ENCODE peak calls at places on chromosomes 2 and 18, in nine cellular contexts. One of them, this sample, is unnamed.

GRCh38 chr2:133418021-133418420 is 150.2 kb downstream of the NCKAP5 start:
- DNase-seq in psoas muscle: no peak
- DNase-seq in H9: no peak
- DNase-seq in CD8-positive, alpha-beta memory T cell: no peak
- DNase-seq in ovary: no peak
- DNase-seq in transverse colon: no peak
- DNase-seq in vagina: no peak
- DNase-seq in heart left ventricle: no peak
- DNase-seq in esophagus squamous epithelium: no peak
- DNase-seq in this sample: no peak

GRCh38 chr18:56869189-56869777 is 218.1 kb downstream of the WDR7 start:
- DNase-seq in vagina: no peak
- DNase-seq in psoas muscle: no peak
- DNase-seq in transverse colon: no peak
- DNase-seq in esophagus squamous epithelium: no peak
- DNase-seq in ovary: no peak
- DNase-seq in heart left ventricle: no peak
- DNase-seq in H9: no peak
- DNase-seq in CD8-positive, alpha-beta memory T cell: no peak
- DNase-seq in this sample: no peak

GRCh38 chr2:43224131-43224570 is 2.3 kb downstream of the ZFP36L2 start:
- DNase-seq in transverse colon: peak; percentile 77
- DNase-seq in ovary: peak; percentile 76
- DNase-seq in vagina: no peak
- DNase-seq in CD8-positive, alpha-beta memory T cell: peak; percentile 49
- DNase-seq in H9: peak; percentile 78
- DNase-seq in esophagus squamous epithelium: no peak
- DNase-seq in heart left ventricle: peak; percentile 78
- DNase-seq in psoas muscle: peak; percentile 84
- DNase-seq in this sample: peak; percentile 70

GRCh38 chr2:1459727-1460126 is 46.5 kb downstream of the TPO start:
- DNase-seq in H9: no peak
- DNase-seq in ovary: no peak
- DNase-seq in CD8-positive, alpha-beta memory T cell: no peak
- DNase-seq in transverse colon: no peak
- DNase-seq in esophagus squamous epithelium: no peak
- DNase-seq in psoas muscle: no peak
- DNase-seq in heart left ventricle: no peak
- DNase-seq in vagina: no peak
- DNase-seq in this sample: no peak

GRCh38 chr2:127629637-127630036 is 16.3 kb upstream of the GPR17 start:
- DNase-seq in transverse colon: no peak
- DNase-seq in ovary: no peak
- DNase-seq in CD8-positive, alpha-beta memory T cell: no peak
- DNase-seq in heart left ventricle: no peak
- DNase-seq in vagina: no peak
- DNase-seq in psoas muscle: peak; percentile 41
- DNase-seq in H9: no peak
- DNase-seq in esophagus squamous epithelium: no peak
- DNase-seq in this sample: no peak

GRCh38 chr18:5630057-5630765 is 86.4 kb upstream of the EPB41L3 start:
- DNase-seq in heart left ventricle: peak; percentile 70
- DNase-seq in esophagus squamous epithelium: no peak
- DNase-seq in transverse colon: peak; percentile 88
- DNase-seq in vagina: no peak
- DNase-seq in H9: peak; percentile 91
- DNase-seq in CD8-positive, alpha-beta memory T cell: no peak
- DNase-seq in ovary: no peak
- DNase-seq in psoas muscle: peak; percentile 77
- DNase-seq in this sample: no peak

GRCh38 chr2:128306081-128306930 is 12.4 kb downstream of the HS6ST1 start:
- DNase-seq in esophagus squamous epithelium: no peak
- DNase-seq in heart left ventricle: no peak
- DNase-seq in ovary: peak; percentile 81
- DNase-seq in CD8-positive, alpha-beta memory T cell: no peak
- DNase-seq in vagina: no peak
- DNase-seq in psoas muscle: peak; percentile 83
- DNase-seq in H9: no peak
- DNase-seq in transverse colon: peak; percentile 81
- DNase-seq in this sample: no peak

GRCh38 chr2:112541315-112542122 is 746 bp upstream of the POLR1B start:
- DNase-seq in heart left ventricle: peak; percentile 72
- DNase-seq in H9: peak; percentile 84
- DNase-seq in transverse colon: peak; percentile 67
- DNase-seq in CD8-positive, alpha-beta memory T cell: peak; percentile 45
- DNase-seq in vagina: no peak
- DNase-seq in esophagus squamous epithelium: peak; percentile 46
- DNase-seq in ovary: peak; percentile 70
- DNase-seq in psoas muscle: peak; percentile 82
- DNase-seq in this sample: peak; percentile 62

GRCh38 chr2:11569636-11570035 is 35.8 kb downstream of the GREB1 start:
- DNase-seq in esophagus squamous epithelium: no peak
- DNase-seq in H9: no peak
- DNase-seq in CD8-positive, alpha-beta memory T cell: no peak
- DNase-seq in psoas muscle: peak; percentile 6
- DNase-seq in transverse colon: no peak
- DNase-seq in vagina: no peak
- DNase-seq in ovary: peak; percentile 26
- DNase-seq in heart left ventricle: no peak
- DNase-seq in this sample: no peak

GRCh38 chr18:74488864-74489263 is 7.3 kb upstream of the CNDP2 start:
- DNase-seq in CD8-positive, alpha-beta memory T cell: no peak
- DNase-seq in esophagus squamous epithelium: no peak
- DNase-seq in H9: no peak
- DNase-seq in psoas muscle: no peak
- DNase-seq in vagina: peak; percentile 72
- DNase-seq in transverse colon: no peak
- DNase-seq in ovary: no peak
- DNase-seq in heart left ventricle: no peak
- DNase-seq in this sample: no peak

GRCh38 chr2:100844514-100844913 is 24.6 kb downstream of the NPAS2 start:
- DNase-seq in psoas muscle: no peak
- DNase-seq in vagina: no peak
- DNase-seq in esophagus squamous epithelium: no peak
- DNase-seq in heart left ventricle: no peak
- DNase-seq in H9: no peak
- DNase-seq in transverse colon: no peak
- DNase-seq in CD8-positive, alpha-beta memory T cell: no peak
- DNase-seq in ovary: no peak
- DNase-seq in this sample: no peak

GRCh38 chr18:27713037-27713726 is 463.7 kb downstream of the CDH2 start:
- DNase-seq in heart left ventricle: no peak
- DNase-seq in CD8-positive, alpha-beta memory T cell: no peak
- DNase-seq in psoas muscle: no peak
- DNase-seq in ovary: no peak
- DNase-seq in transverse colon: no peak
- DNase-seq in esophagus squamous epithelium: no peak
- DNase-seq in H9: no peak
- DNase-seq in vagina: no peak
- DNase-seq in this sample: no peak

GRCh38 chr2:32484907-32485306 is 128.1 kb downstream of the BIRC6 start:
- DNase-seq in vagina: no peak
- DNase-seq in esophagus squamous epithelium: no peak
- DNase-seq in ovary: no peak
- DNase-seq in H9: no peak
- DNase-seq in transverse colon: no peak
- DNase-seq in psoas muscle: no peak
- DNase-seq in CD8-positive, alpha-beta memory T cell: no peak
- DNase-seq in heart left ventricle: no peak
- DNase-seq in this sample: no peak

GRCh38 chr2:29920130-29920577 is 1.2 kb downstream of the ALK start:
- DNase-seq in ovary: peak; percentile 53
- DNase-seq in H9: peak; percentile 90
- DNase-seq in vagina: no peak
- DNase-seq in esophagus squamous epithelium: no peak
- DNase-seq in transverse colon: peak; percentile 12
- DNase-seq in psoas muscle: peak; percentile 80
- DNase-seq in CD8-positive, alpha-beta memory T cell: no peak
- DNase-seq in heart left ventricle: peak; percentile 64
- DNase-seq in this sample: peak; percentile 33

GRCh38 chr2:227610123-227610522 is 4.5 kb downstream of the SCYGR3 start:
- DNase-seq in heart left ventricle: no peak
- DNase-seq in transverse colon: no peak
- DNase-seq in ovary: no peak
- DNase-seq in psoas muscle: no peak
- DNase-seq in vagina: no peak
- DNase-seq in H9: no peak
- DNase-seq in esophagus squamous epithelium: no peak
- DNase-seq in CD8-positive, alpha-beta memory T cell: no peak
- DNase-seq in this sample: no peak

GRCh38 chr2:68216454-68217310 is 35.6 kb downstream of the PPP3R1 start:
- DNase-seq in H9: no peak
- DNase-seq in heart left ventricle: no peak
- DNase-seq in transverse colon: no peak
- DNase-seq in ovary: no peak
- DNase-seq in vagina: no peak
- DNase-seq in esophagus squamous epithelium: no peak
- DNase-seq in CD8-positive, alpha-beta memory T cell: no peak
- DNase-seq in psoas muscle: no peak
- DNase-seq in this sample: no peak

GRCh38 chr2:126781806-126782205 is 116.9 kb upstream of the TEX51 start:
- DNase-seq in transverse colon: no peak
- DNase-seq in heart left ventricle: no peak
- DNase-seq in H9: no peak
- DNase-seq in psoas muscle: no peak
- DNase-seq in CD8-positive, alpha-beta memory T cell: no peak
- DNase-seq in ovary: no peak
- DNase-seq in vagina: no peak
- DNase-seq in esophagus squamous epithelium: no peak
- DNase-seq in this sample: no peak

GRCh38 chr2:234291765-234292204 is 205.1 kb downstream of the ARL4C start:
- DNase-seq in vagina: no peak
- DNase-seq in psoas muscle: no peak
- DNase-seq in transverse colon: peak; percentile 75
- DNase-seq in H9: no peak
- DNase-seq in CD8-positive, alpha-beta memory T cell: no peak
- DNase-seq in ovary: no peak
- DNase-seq in esophagus squamous epithelium: no peak
- DNase-seq in heart left ventricle: peak; percentile 44
- DNase-seq in this sample: no peak

GRCh38 chr2:57549642-57550102 is 496.9 kb upstream of the VRK2 start:
- DNase-seq in ovary: no peak
- DNase-seq in heart left ventricle: no peak
- DNase-seq in H9: no peak
- DNase-seq in esophagus squamous epithelium: no peak
- DNase-seq in CD8-positive, alpha-beta memory T cell: no peak
- DNase-seq in vagina: no peak
- DNase-seq in transverse colon: no peak
- DNase-seq in psoas muscle: no peak
- DNase-seq in this sample: no peak

GRCh38 chr18:7608798-7609197 is 41.7 kb downstream of the PTPRM start:
- DNase-seq in vagina: no peak
- DNase-seq in ovary: no peak
- DNase-seq in psoas muscle: no peak
- DNase-seq in esophagus squamous epithelium: no peak
- DNase-seq in transverse colon: no peak
- DNase-seq in CD8-positive, alpha-beta memory T cell: no peak
- DNase-seq in heart left ventricle: peak; percentile 36
- DNase-seq in H9: no peak
- DNase-seq in this sample: no peak
- H3K27ac ChIP-seq in vagina: peak overlapping the region; percentile 22
- H3K27ac ChIP-seq in ovary: no peak overlapping the region
- H3K27ac ChIP-seq in psoas muscle: peak overlapping the region; percentile 89
- H3K27ac ChIP-seq in esophagus squamous epithelium: peak overlapping the region; percentile 15
- H3K27ac ChIP-seq in transverse colon: no peak overlapping the region
- H3K27ac ChIP-seq in CD8-positive, alpha-beta memory T cell: no peak overlapping the region
- H3K27ac ChIP-seq in heart left ventricle: peak overlapping the region; percentile 87
- H3K27ac ChIP-seq in H9: no peak overlapping the region
- H3K27ac ChIP-seq in this sample: no peak overlapping the region

GRCh38 chr2:160581035-160581434 is 87.4 kb upstream of the RBMS1 start:
- DNase-seq in esophagus squamous epithelium: no peak
- DNase-seq in H9: no peak
- DNase-seq in psoas muscle: no peak
- DNase-seq in heart left ventricle: no peak
- DNase-seq in vagina: no peak
- DNase-seq in transverse colon: no peak
- DNase-seq in CD8-positive, alpha-beta memory T cell: no peak
- DNase-seq in ovary: no peak
- DNase-seq in this sample: no peak

GRCh38 chr2:160574472-160575140 is 81.0 kb upstream of the RBMS1 start:
- DNase-seq in CD8-positive, alpha-beta memory T cell: no peak
- DNase-seq in H9: no peak
- DNase-seq in vagina: no peak
- DNase-seq in transverse colon: no peak
- DNase-seq in ovary: no peak
- DNase-seq in psoas muscle: no peak
- DNase-seq in esophagus squamous epithelium: no peak
- DNase-seq in heart left ventricle: no peak
- DNase-seq in this sample: no peak

GRCh38 chr2:160581448-160581847 is 87.8 kb upstream of the RBMS1 start:
- DNase-seq in CD8-positive, alpha-beta memory T cell: no peak
- DNase-seq in esophagus squamous epithelium: no peak
- DNase-seq in transverse colon: no peak
- DNase-seq in heart left ventricle: no peak
- DNase-seq in vagina: no peak
- DNase-seq in ovary: no peak
- DNase-seq in H9: peak; percentile 49
- DNase-seq in psoas muscle: no peak
- DNase-seq in this sample: no peak

GRCh38 chr2:160575363-160575762 is 81.8 kb upstream of the RBMS1 start:
- DNase-seq in psoas muscle: no peak
- DNase-seq in heart left ventricle: no peak
- DNase-seq in CD8-positive, alpha-beta memory T cell: no peak
- DNase-seq in vagina: no peak
- DNase-seq in transverse colon: no peak
- DNase-seq in ovary: no peak
- DNase-seq in H9: no peak
- DNase-seq in esophagus squamous epithelium: no peak
- DNase-seq in this sample: no peak

GRCh38 chr2:160576054-160576499 is 82.5 kb upstream of the RBMS1 start:
- DNase-seq in CD8-positive, alpha-beta memory T cell: no peak
- DNase-seq in esophagus squamous epithelium: no peak
- DNase-seq in psoas muscle: no peak
- DNase-seq in vagina: no peak
- DNase-seq in transverse colon: no peak
- DNase-seq in ovary: no peak
- DNase-seq in H9: no peak
- DNase-seq in heart left ventricle: no peak
- DNase-seq in this sample: no peak
- H3K27ac ChIP-seq in CD8-positive, alpha-beta memory T cell: no peak overlapping the region
- H3K27ac ChIP-seq in esophagus squamous epithelium: peak overlapping the region; percentile 38
- H3K27ac ChIP-seq in psoas muscle: no peak overlapping the region
- H3K27ac ChIP-seq in vagina: no peak overlapping the region
- H3K27ac ChIP-seq in transverse colon: no peak overlapping the region
- H3K27ac ChIP-seq in ovary: no peak overlapping the region
- H3K27ac ChIP-seq in H9: no peak overlapping the region
- H3K27ac ChIP-seq in heart left ventricle: no peak overlapping the region
- H3K27ac ChIP-seq in this sample: no peak overlapping the region

GRCh38 chr2:210263841-210264240 is 38.6 kb upstream of the ACADL start:
- DNase-seq in heart left ventricle: no peak
- DNase-seq in ovary: no peak
- DNase-seq in transverse colon: no peak
- DNase-seq in H9: no peak
- DNase-seq in CD8-positive, alpha-beta memory T cell: no peak
- DNase-seq in psoas muscle: no peak
- DNase-seq in vagina: no peak
- DNase-seq in esophagus squamous epithelium: no peak
- DNase-seq in this sample: no peak
- H3K27ac ChIP-seq in heart left ventricle: no peak overlapping the region
- H3K27ac ChIP-seq in ovary: no peak overlapping the region
- H3K27ac ChIP-seq in transverse colon: no peak overlapping the region
- H3K27ac ChIP-seq in H9: no peak overlapping the region
- H3K27ac ChIP-seq in CD8-positive, alpha-beta memory T cell: no peak overlapping the region
- H3K27ac ChIP-seq in psoas muscle: no peak overlapping the region
- H3K27ac ChIP-seq in vagina: no peak overlapping the region
- H3K27ac ChIP-seq in esophagus squamous epithelium: no peak overlapping the region
- H3K27ac ChIP-seq in this sample: no peak overlapping the region

GRCh38 chr2:109209941-109210340 is 80.9 kb downstream of the SH3RF3 start:
- DNase-seq in psoas muscle: no peak
- DNase-seq in CD8-positive, alpha-beta memory T cell: no peak
- DNase-seq in vagina: no peak
- DNase-seq in heart left ventricle: no peak
- DNase-seq in transverse colon: no peak
- DNase-seq in H9: no peak
- DNase-seq in ovary: no peak
- DNase-seq in esophagus squamous epithelium: no peak
- DNase-seq in this sample: no peak
- H3K27ac ChIP-seq in psoas muscle: peak overlapping the region; percentile 9
- H3K27ac ChIP-seq in CD8-positive, alpha-beta memory T cell: no peak overlapping the region
- H3K27ac ChIP-seq in vagina: peak overlapping the region; percentile 0
- H3K27ac ChIP-seq in heart left ventricle: no peak overlapping the region
- H3K27ac ChIP-seq in transverse colon: no peak overlapping the region
- H3K27ac ChIP-seq in H9: no peak overlapping the region
- H3K27ac ChIP-seq in ovary: no peak overlapping the region
- H3K27ac ChIP-seq in esophagus squamous epithelium: no peak overlapping the region
- H3K27ac ChIP-seq in this sample: no peak overlapping the region